ENCODE peak calls at places on chromosome 19, in seven cellular contexts. K is amygdala, C is astrocyte of the cerebellum, A is dermis blood vessel endothelial cell, X is choroid plexus epithelial cell, J is epithelial cell of esophagus, O is GM12865. B is an unnamed sample.

GRCh38 chr19:38263696-38264485 is 482 bp upstream of the SPINT2 start:
- DNase-seq in K (no peak), C (no peak), A (peak), X (peak), J (peak), O (peak), B (peak)

GRCh38 chr19:53195265-53195879 is 2.2 kb upstream of the ZNF665 start:
- DNase-seq in K (peak), C (peak), A (peak), X (peak), J (peak), O (peak), B (peak)

GRCh38 chr19:22026687-22027086 is 15.9 kb upstream of the ZNF208 start:
- DNase-seq in K (no peak), C (no peak), A (no peak), X (no peak), J (no peak), O (no peak), B (no peak)

GRCh38 chr19:5123646-5124045 is 154.7 kb downstream of the KDM4B start:
- DNase-seq in K (no peak), C (no peak), A (no peak), X (no peak), J (no peak), O (no peak), B (no peak)

GRCh38 chr19:9156304-9156703 is 16.1 kb downstream of the ZNF317 start:
- DNase-seq in K (no peak), C (no peak), A (no peak), X (no peak), J (no peak), O (no peak), B (no peak)

GRCh38 chr19:32581704-32582164 is 744 bp downstream of the PDCD5 start:
- DNase-seq in K (no peak), C (peak), A (peak), X (peak), J (peak), O (no peak), B (no peak)

GRCh38 chr19:7506385-7507328 is 9.2 kb upstream of the ZNF358 start:
- DNase-seq in K (no peak), C (no peak), A (peak), X (peak), J (peak), O (peak), B (no peak)

GRCh38 chr19:7862413-7862951 is 11.7 kb downstream of the PRR36 start:
- DNase-seq in K (no peak), C (peak), A (peak), X (peak), J (peak), O (peak), B (peak)

GRCh38 chr19:17872251-17873001 is 681 bp downstream of the SLC5A5 start:
- DNase-seq in K (no peak), C (no peak), A (no peak), X (no peak), J (no peak), O (no peak), B (no peak)

B was measured in GM12891.